ENCODE peak calls at places on chromosome 5, in eight cellular contexts. L is stimulated activated CD4-positive, alpha-beta T cell treated with anti-CD3 and anti-CD28 coated beads, Interleukin-2, amount 100 ng/mL, for 24 hours; U is T follicular helper cell; R is NCI-H2107; P is HT1080; C is NCI-H2081; O is T-helper 2 cell; Z is COR-L47. W is an unnamed sample.

GRCh38 chr5:2780421-2781171 is 29.1 kb upstream of the IRX2 start:
- DNase-seq in O (no peak), R (no peak), Z (no peak), P (no peak), C (no peak), U (no peak), L (no peak), W (no peak)

GRCh38 chr5:176895350-176895749 is 3.8 kb downstream of the HK3 start:
- DNase-seq in R (no peak), O (no peak), P (no peak), L (no peak), Z (no peak), U (no peak), C (no peak), W (no peak)

GRCh38 chr5:151585970-151586369 is 5.2 kb downstream of the FAT2 start:
- DNase-seq in U (no peak), C (no peak), L (no peak), P (peak; percentile 72), O (no peak), R (no peak), Z (no peak), W (no peak)

GRCh38 chr5:43305948-43306563 is 7.2 kb downstream of the HMGCS1 start:
- DNase-seq in U (no peak), L (no peak), C (peak; percentile 63), Z (peak; percentile 37), R (peak; percentile 40), O (no peak), P (peak; percentile 34), W (no peak)

GRCh38 chr5:150578781-150579461 is 61.5 kb upstream of the SYNPO start:
- DNase-seq in U (no peak), C (no peak), Z (no peak), L (no peak), P (no peak), R (no peak), O (no peak), W (no peak)

GRCh38 chr5:111116550-111116949 is 24.4 kb downstream of the WDR36 start:
- DNase-seq in U (no peak), P (no peak), Z (no peak), C (no peak), O (no peak), L (no peak), R (no peak), W (no peak)

GRCh38 chr5:127758884-127759283 is 55.7 kb downstream of the CCDC192 start:
- DNase-seq in O (no peak), L (no peak), U (no peak), Z (no peak), R (no peak), C (no peak), P (no peak), W (no peak)

GRCh38 chr5:158977642-158978041 is 122.1 kb downstream of the EBF1 start:
- DNase-seq in C (no peak), O (no peak), U (no peak), L (no peak), P (no peak), R (no peak), Z (no peak), W (no peak)

GRCh38 chr5:181052928-181053759 is 13.1 kb downstream of the BTNL9 start:
- DNase-seq in Z (no peak), C (no peak), P (no peak), O (no peak), L (no peak), U (no peak), R (no peak), W (peak; percentile 5)

GRCh38 chr5:178346607-178347334 is 114.2 kb upstream of the PHYKPL start:
- DNase-seq in Z (no peak), P (no peak), R (no peak), U (no peak), C (no peak), O (no peak), L (no peak), W (no peak)

W was measured in T-cell.